ENCODE peak calls at places on chromosomes 4 and X, in four cellular contexts. One of them, this sample, is unnamed.
A peak's percentile ranks its signal among the peaks of the same experiment; 100 is the strongest.

GRCh38 chrX:110277609-110278008 is 40.3 kb downstream of the AMMECR1 start:
- DNase-seq in A549: no peak
- DNase-seq in HepG2: no peak
- DNase-seq in GM12878: no peak
- DNase-seq in this sample: no peak

GRCh38 chr4:1402516-1403101 is 3.6 kb downstream of the NKX1-1 start:
- DNase-seq in A549: no peak
- DNase-seq in HepG2: no peak
- DNase-seq in GM12878: no peak
- DNase-seq in this sample: peak; percentile 52

GRCh38 chr4:100366213-100366612 is 151.6 kb downstream of the EMCN start:
- DNase-seq in A549: no peak
- DNase-seq in HepG2: no peak
- DNase-seq in GM12878: peak; percentile 5
- DNase-seq in this sample: no peak

GRCh38 chrX:27565992-27566391 is 24.2 kb upstream of the DCAF8L2 start:
- DNase-seq in A549: no peak
- DNase-seq in HepG2: peak; percentile 88
- DNase-seq in GM12878: no peak
- DNase-seq in this sample: no peak

GRCh38 chr4:120821986-120822385 is 100.5 kb downstream of the PRDM5 start:
- DNase-seq in A549: no peak
- DNase-seq in HepG2: no peak
- DNase-seq in GM12878: no peak
- DNase-seq in this sample: no peak

GRCh38 chrX:103310592-103311400 is at the start of gene BEX2:
- DNase-seq in A549: peak; percentile 60
- DNase-seq in HepG2: no peak
- DNase-seq in GM12878: no peak
- DNase-seq in this sample: peak; percentile 89

GRCh38 chr4:56757821-56758400 is 63.6 kb downstream of the SPINK2 start:
- DNase-seq in A549: peak; percentile 57
- DNase-seq in HepG2: peak; percentile 47
- DNase-seq in GM12878: peak; percentile 82
- DNase-seq in this sample: no peak

GRCh38 chr4:172868271-172868670 is 300.3 kb upstream of the GALNT7 start:
- DNase-seq in A549: no peak
- DNase-seq in HepG2: no peak
- DNase-seq in GM12878: no peak
- DNase-seq in this sample: no peak

GRCh38 chr4:10082459-10083272 is 33.9 kb downstream of the WDR1 start:
- DNase-seq in A549: no peak
- DNase-seq in HepG2: no peak
- DNase-seq in GM12878: no peak
- DNase-seq in this sample: no peak

GRCh38 chr4:13541720-13542576 is 2.4 kb downstream of the NKX3-2 start:
- DNase-seq in A549: peak; percentile 38
- DNase-seq in HepG2: no peak
- DNase-seq in GM12878: no peak
- DNase-seq in this sample: peak; percentile 58

GRCh38 chrX:136318895-136319597 is 18.3 kb downstream of the ADGRG4 start:
- DNase-seq in A549: no peak
- DNase-seq in HepG2: no peak
- DNase-seq in GM12878: no peak
- DNase-seq in this sample: peak; percentile 11

GRCh38 chr4:121950212-121950679 is 1.6 kb downstream of the TRPC3 start:
- DNase-seq in A549: peak; percentile 55
- DNase-seq in HepG2: peak; percentile 20
- DNase-seq in GM12878: no peak
- DNase-seq in this sample: peak; percentile 86

GRCh38 chr4:122602277-122603142 is 18.4 kb downstream of the IL21 start:
- DNase-seq in A549: peak; percentile 52
- DNase-seq in HepG2: peak; percentile 36
- DNase-seq in GM12878: no peak
- DNase-seq in this sample: peak; percentile 8

GRCh38 chrX:81121513-81122363 is 80.0 kb downstream of the HMGN5 start:
- DNase-seq in A549: peak; percentile 92
- DNase-seq in HepG2: peak; percentile 41
- DNase-seq in GM12878: peak; percentile 76
- DNase-seq in this sample: peak; percentile 70

GRCh38 chrX:41167888-41168287 is 82.6 kb downstream of the USP9X start:
- DNase-seq in A549: no peak
- DNase-seq in HepG2: no peak
- DNase-seq in GM12878: no peak
- DNase-seq in this sample: no peak

GRCh38 chrX:9619581-9619980 is 146.1 kb downstream of the GPR143 start:
- DNase-seq in A549: no peak
- DNase-seq in HepG2: no peak
- DNase-seq in GM12878: no peak
- DNase-seq in this sample: no peak

GRCh38 chr4:168524006-168524405 is 27.2 kb downstream of the PALLD start:
- DNase-seq in A549: no peak
- DNase-seq in HepG2: no peak
- DNase-seq in GM12878: no peak
- DNase-seq in this sample: no peak

GRCh38 chrX:138128025-138128671 is 562.2 kb downstream of the ZIC3 start:
- DNase-seq in A549: peak; percentile 39
- DNase-seq in HepG2: peak; percentile 2
- DNase-seq in GM12878: no peak
- DNase-seq in this sample: peak; percentile 28

GRCh38 chrX:104419211-104419610 is 146.8 kb upstream of the IL1RAPL2 start:
- DNase-seq in A549: no peak
- DNase-seq in HepG2: no peak
- DNase-seq in GM12878: no peak
- DNase-seq in this sample: no peak

GRCh38 chrX:102546818-102547493 is 30.4 kb upstream of the TMSB15A start:
- DNase-seq in A549: no peak
- DNase-seq in HepG2: no peak
- DNase-seq in GM12878: no peak
- DNase-seq in this sample: peak; percentile 54

GRCh38 chrX:150416469-150416868 is 53.4 kb downstream of the MAMLD1 start:
- DNase-seq in A549: no peak
- DNase-seq in HepG2: no peak
- DNase-seq in GM12878: no peak
- DNase-seq in this sample: peak; percentile 27

GRCh38 chrX:24355095-24355494 is 5.3 kb upstream of the SUPT20HL1 start:
- DNase-seq in A549: no peak
- DNase-seq in HepG2: no peak
- DNase-seq in GM12878: no peak
- DNase-seq in this sample: no peak

GRCh38 chr4:113901994-113902787 is 77.3 kb downstream of the ARSJ start:
- DNase-seq in A549: no peak
- DNase-seq in HepG2: peak; percentile 34
- DNase-seq in GM12878: no peak
- DNase-seq in this sample: no peak

GRCh38 chr4:6230827-6231662 is 30.7 kb upstream of the JAKMIP1 start:
- DNase-seq in A549: no peak
- DNase-seq in HepG2: no peak
- DNase-seq in GM12878: no peak
- DNase-seq in this sample: no peak

GRCh38 chr4:181364504-181364903 is 878.7 kb upstream of the TENM3 start:
- DNase-seq in A549: no peak
- DNase-seq in HepG2: no peak
- DNase-seq in GM12878: no peak
- DNase-seq in this sample: no peak

GRCh38 chr4:74033721-74034120 is 4.8 kb downstream of the CXCL3 start:
- DNase-seq in A549: no peak
- DNase-seq in HepG2: no peak
- DNase-seq in GM12878: no peak
- DNase-seq in this sample: no peak

GRCh38 chr4:73964862-73965611 is 16.8 kb downstream of the PF4 start:
- DNase-seq in A549: peak; percentile 7
- DNase-seq in HepG2: peak; percentile 1
- DNase-seq in GM12878: no peak
- DNase-seq in this sample: no peak

GRCh38 chr4:121411151-121411744 is 30.4 kb upstream of the QRFPR start:
- DNase-seq in A549: no peak
- DNase-seq in HepG2: no peak
- DNase-seq in GM12878: no peak
- DNase-seq in this sample: no peak

GRCh38 chr4:122668241-122668640 is 47.4 kb upstream of the IL21 start:
- DNase-seq in A549: no peak
- DNase-seq in HepG2: no peak
- DNase-seq in GM12878: no peak
- DNase-seq in this sample: no peak

GRCh38 chrX:40152173-40152705 is 54.5 kb upstream of the BCOR start:
- DNase-seq in A549: no peak
- DNase-seq in HepG2: no peak
- DNase-seq in GM12878: no peak
- DNase-seq in this sample: peak; percentile 64

GRCh38 chrX:81301877-81302276 is 100.0 kb downstream of the SH3BGRL start:
- DNase-seq in A549: no peak
- DNase-seq in HepG2: no peak
- DNase-seq in GM12878: no peak
- DNase-seq in this sample: no peak

GRCh38 chr4:17654701-17655100 is 40.3 kb downstream of the MED28 start:
- DNase-seq in A549: no peak
- DNase-seq in HepG2: no peak
- DNase-seq in GM12878: no peak
- DNase-seq in this sample: no peak

GRCh38 chrX:10618911-10619310 is 1.5 kb downstream of the MID1 start:
- DNase-seq in A549: no peak
- DNase-seq in HepG2: no peak
- DNase-seq in GM12878: no peak
- DNase-seq in this sample: no peak

GRCh38 chr4:185778307-185778706 is 33.7 kb downstream of the SORBS2 start:
- DNase-seq in A549: no peak
- DNase-seq in HepG2: no peak
- DNase-seq in GM12878: no peak
- DNase-seq in this sample: no peak

GRCh38 chr4:156956359-156956758 is 15.2 kb downstream of the PDGFC start:
- DNase-seq in A549: no peak
- DNase-seq in HepG2: no peak
- DNase-seq in GM12878: no peak
- DNase-seq in this sample: no peak

GRCh38 chr4:38759077-38759789 is 23.6 kb downstream of the TLR10 start:
- DNase-seq in A549: peak; percentile 43
- DNase-seq in HepG2: peak; percentile 39
- DNase-seq in GM12878: peak; percentile 77
- DNase-seq in this sample: peak; percentile 58

GRCh38 chr4:81600511-81601269 is 129.0 kb upstream of the RASGEF1B start:
- DNase-seq in A549: no peak
- DNase-seq in HepG2: no peak
- DNase-seq in GM12878: no peak
- DNase-seq in this sample: no peak

DNA sequence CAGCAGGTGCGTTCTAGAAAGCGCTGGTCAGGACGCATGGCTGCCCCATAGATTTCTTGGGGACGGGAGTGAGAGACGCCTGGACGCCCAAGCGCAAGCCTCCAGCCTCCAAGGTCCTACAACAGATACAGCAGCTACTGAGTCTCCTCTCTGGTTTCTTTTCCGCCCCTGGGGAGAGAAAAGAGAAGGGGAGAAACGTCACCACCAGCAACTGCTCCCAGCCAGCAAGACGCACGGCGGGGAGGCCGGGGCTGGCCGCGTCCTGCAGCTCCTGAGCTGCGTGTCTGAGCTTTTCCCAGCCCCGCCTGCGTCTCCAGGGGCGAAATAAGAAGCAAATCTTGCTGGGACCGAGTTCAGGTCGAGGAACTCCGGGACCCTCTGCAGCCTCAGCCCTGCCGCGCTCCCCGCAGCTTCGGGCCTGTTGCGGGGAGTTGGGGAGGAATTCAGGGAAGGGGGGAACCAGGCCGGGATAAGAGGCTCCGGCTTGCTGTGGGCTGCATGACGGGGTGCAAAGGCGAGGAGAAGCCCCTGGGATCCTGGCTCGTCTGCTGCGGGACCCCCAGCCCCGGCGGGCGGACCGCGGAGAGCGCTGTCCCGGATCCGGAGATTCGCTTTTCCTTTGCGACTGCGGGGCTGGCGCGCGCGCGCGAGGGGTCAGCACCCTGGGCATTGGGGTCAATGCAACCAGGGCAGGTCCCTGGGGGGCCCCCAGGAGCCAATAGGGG is 6.8 kb upstream of the SHOX start:
- DNase-seq in A549: peak; percentile 73
- DNase-seq in HepG2: no peak
- DNase-seq in GM12878: no peak
- DNase-seq in this sample: no peak
- TF ChIP-seq PBX3 in A549: no peak
- TF ChIP-seq PBX3 in HepG2: no peak
- TF ChIP-seq PBX3 in GM12878: no peak
- TF ChIP-seq PBX3 in this sample: no peak

GRCh38 chrX:78035061-78035460 is 65.6 kb upstream of the PGAM4 start:
- DNase-seq in A549: no peak
- DNase-seq in HepG2: no peak
- DNase-seq in GM12878: no peak
- DNase-seq in this sample: no peak
- TF ChIP-seq PBX3 in A549: no peak
- TF ChIP-seq PBX3 in HepG2: no peak
- TF ChIP-seq PBX3 in GM12878: no peak
- TF ChIP-seq PBX3 in this sample: no peak

DNA sequence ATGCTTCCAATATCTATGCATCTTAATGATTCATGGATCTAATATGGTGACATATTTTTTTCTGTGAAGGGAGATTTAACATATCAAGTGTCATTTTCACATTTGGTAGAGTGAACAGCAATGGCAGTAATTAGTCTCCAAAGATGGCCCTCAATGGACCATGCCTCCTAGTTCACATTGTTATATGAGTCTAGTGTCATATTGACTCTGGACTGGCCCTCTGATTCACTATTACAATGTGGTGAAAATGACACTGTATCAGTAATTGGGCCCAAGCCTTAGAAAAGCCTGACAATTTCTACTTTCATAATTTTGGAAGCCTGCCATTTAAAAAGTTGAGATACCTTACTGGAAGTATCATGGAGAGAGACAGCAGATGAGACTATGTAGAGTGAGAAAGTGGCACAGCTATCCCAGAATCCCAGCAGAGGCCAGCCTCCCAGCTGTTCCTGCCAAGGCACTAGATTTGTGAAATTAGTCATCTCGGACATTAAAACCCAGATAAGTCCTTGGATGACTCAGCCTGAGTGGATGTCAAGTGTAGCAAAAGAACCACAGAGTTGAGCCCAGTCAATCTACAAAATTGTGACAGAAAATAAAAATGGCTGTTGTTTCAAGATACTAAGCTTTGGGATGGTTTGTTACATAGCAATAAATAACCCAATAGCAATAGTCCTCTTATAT is 68.4 kb downstream of the ARHGEF38 start:
- DNase-seq in A549: peak; percentile 5
- DNase-seq in HepG2: no peak
- DNase-seq in GM12878: no peak
- DNase-seq in this sample: no peak
- TF ChIP-seq PBX3 in A549: no peak
- TF ChIP-seq PBX3 in HepG2: no peak
- TF ChIP-seq PBX3 in GM12878: no peak
- TF ChIP-seq PBX3 in this sample: peak; percentile 85

GRCh38 chrX:18075603-18076002 is 145.1 kb downstream of the BEND2 start:
- DNase-seq in A549: no peak
- DNase-seq in HepG2: no peak
- DNase-seq in GM12878: no peak
- DNase-seq in this sample: no peak
- TF ChIP-seq PBX3 in A549: no peak
- TF ChIP-seq PBX3 in HepG2: no peak
- TF ChIP-seq PBX3 in GM12878: no peak
- TF ChIP-seq PBX3 in this sample: no peak

This sample was measured in SK-N-SH.